ENCODE peak calls at places on chromosomes 12 and 14, in six cellular contexts. K is IMR-90, U is astrocyte of the spinal cord, G is PC-3, Z is A673, N is K562. X is an unnamed sample.
A peak's percentile ranks its signal among the peaks of the same experiment; 100 is the strongest.

GRCh38 chr14:51507556-51508511 is 143.9 kb upstream of the FRMD6 start:
- DNase-seq in Z (peak; percentile 97), U (peak; percentile 84), K (peak; percentile 28), G (no peak), N (no peak), X (no peak)

GRCh38 chr14:105163040-105163742 is 5.4 kb downstream of the JAG2 start:
- DNase-seq in U (no peak), N (no peak), G (no peak), K (no peak), Z (peak; percentile 55), X (no peak)

GRCh38 chr12:28235017-28235416 is 44.8 kb downstream of the CCDC91 start:
- DNase-seq in U (no peak), Z (no peak), N (no peak), K (no peak), G (no peak), X (no peak)

GRCh38 chr12:6549379-6550151 is 6.3 kb downstream of the IFFO1 start:
- DNase-seq in K (no peak), Z (no peak), U (no peak), G (no peak), N (no peak), X (no peak)

GRCh38 chr12:52074656-52075408 is 4.7 kb upstream of the SMIM41 start:
- DNase-seq in Z (no peak), K (no peak), N (no peak), U (no peak), G (no peak), X (no peak)

GRCh38 chr14:99326041-99326710 is 54.2 kb upstream of the BCL11B start:
- DNase-seq in U (no peak), N (no peak), Z (no peak), G (no peak), K (no peak), X (no peak)

GRCh38 chr12:94867066-94867855 is 136.2 kb downstream of the NDUFA12 start:
- DNase-seq in K (peak; percentile 17), N (no peak), G (no peak), U (no peak), Z (no peak), X (no peak)

GRCh38 chr12:114684098-114684869 is at the start of gene TBX3:
- DNase-seq in Z (peak; percentile 97), N (peak; percentile 90), K (peak; percentile 99), U (peak; percentile 100), G (peak; percentile 99), X (peak; percentile 99)

GRCh38 chr12:23349550-23349949 is 599.9 kb downstream of the SOX5 start:
- DNase-seq in K (no peak), Z (no peak), U (no peak), N (no peak), G (no peak), X (no peak)

GRCh38 chr14:73283592-73284379 is 46.5 kb downstream of the PAPLN start:
- DNase-seq in K (peak; percentile 42), G (peak; percentile 75), N (no peak), U (peak; percentile 35), Z (peak; percentile 25), X (peak; percentile 42)

GRCh38 chr12:48420031-48420775 is 52.2 kb upstream of the ANP32D start:
- DNase-seq in G (no peak), N (no peak), U (no peak), Z (peak; percentile 51), K (no peak), X (no peak)

GRCh38 chr12:4037747-4038312 is 164.6 kb upstream of the PARP11 start:
- DNase-seq in Z (peak; percentile 43), K (peak; percentile 44), G (peak; percentile 58), U (peak; percentile 40), N (peak; percentile 10), X (peak; percentile 61)

GRCh38 chr12:115046805-115047204 is 362.8 kb upstream of the TBX3 start:
- DNase-seq in K (no peak), N (no peak), U (no peak), G (no peak), Z (no peak), X (no peak)

GRCh38 chr14:26917086-26917485 is 319.3 kb upstream of the NOVA1 start:
- DNase-seq in G (peak; percentile 45), N (peak; percentile 6), K (peak; percentile 2), U (peak; percentile 47), Z (peak; percentile 56), X (peak; percentile 56)

GRCh38 chr12:23350808-23351207 is 598.7 kb downstream of the SOX5 start:
- DNase-seq in U (no peak), G (no peak), N (no peak), Z (no peak), K (no peak), X (no peak)

GRCh38 chr12:84507914-84508313 is 404.7 kb downstream of the SLC6A15 start:
- DNase-seq in G (no peak), U (peak; percentile 3), N (no peak), K (no peak), Z (peak; percentile 2), X (no peak)

GRCh38 chr12:64120568-64120967 is 101.5 kb downstream of the KICS2 start:
- DNase-seq in G (peak; percentile 76), U (no peak), Z (no peak), K (no peak), N (no peak), X (peak; percentile 85)

GRCh38 chr14:72457641-72458040 is 436.3 kb downstream of the DPF3 start:
- DNase-seq in K (peak; percentile 83), U (peak; percentile 80), G (peak; percentile 57), Z (no peak), N (no peak), X (peak; percentile 62)

GRCh38 chr12:78981-79380 is 12.4 kb downstream of the IQSEC3 start:
- DNase-seq in K (no peak), U (no peak), G (no peak), Z (no peak), N (no peak), X (no peak)

GRCh38 chr12:55847603-55848329 is 5.0 kb upstream of the MMP19 start:
- DNase-seq in Z (peak; percentile 77), U (peak; percentile 99), N (peak; percentile 76), G (peak; percentile 23), K (peak; percentile 100), X (peak; percentile 87)

GRCh38 chr14:81437226-81437625 is 37.1 kb upstream of the STON2 start:
- DNase-seq in U (no peak), N (no peak), K (no peak), Z (no peak), G (no peak), X (no peak)

GRCh38 chr12:124571556-124571955 is 4.1 kb upstream of the NCOR2 start:
- DNase-seq in Z (no peak), N (no peak), U (no peak), K (no peak), G (no peak), X (no peak)

GRCh38 chr12:42144174-42144423 is 575 bp downstream of the GXYLT1 start:
- DNase-seq in G (no peak), U (no peak), N (peak; percentile 31), Z (no peak), K (no peak), X (no peak)

GRCh38 chr14:36243183-36243582 is 66.7 kb upstream of the PTCSC3 start:
- DNase-seq in N (no peak), G (no peak), U (no peak), Z (no peak), K (no peak), X (no peak)

GRCh38 chr14:95655461-95655860 is 30.8 kb upstream of the TCL1B start:
- DNase-seq in K (no peak), N (no peak), U (no peak), G (no peak), Z (no peak), X (no peak)

GRCh38 chr14:47675489-47676300 is at the start of gene MDGA2:
- DNase-seq in U (peak; percentile 18), N (no peak), Z (peak; percentile 14), G (no peak), K (no peak), X (peak; percentile 9)

GRCh38 chr12:32158525-32158924 is 51.9 kb downstream of the BICD1 start:
- DNase-seq in U (no peak), K (no peak), N (no peak), Z (no peak), G (no peak), X (no peak)

GRCh38 chr12:112837629-112838191 is 46.2 kb downstream of the RPH3A start:
- DNase-seq in K (peak; percentile 29), Z (peak; percentile 37), N (no peak), G (peak; percentile 91), U (peak; percentile 48), X (peak; percentile 87)

GRCh38 chr12:47799357-47799955 is 20.2 kb downstream of the HDAC7 start:
- DNase-seq in U (no peak), K (no peak), N (no peak), G (no peak), Z (no peak), X (no peak)

GRCh38 chr12:89384050-89384749 is 31.9 kb upstream of the DUSP6 start:
- DNase-seq in G (peak; percentile 75), U (peak; percentile 82), N (no peak), K (peak; percentile 92), Z (peak; percentile 93), X (peak; percentile 82)
- TF ChIP-seq CTCF in G (no peak), U (no peak), N (no peak), K (no peak), Z (no peak), X (no peak)

DNA sequence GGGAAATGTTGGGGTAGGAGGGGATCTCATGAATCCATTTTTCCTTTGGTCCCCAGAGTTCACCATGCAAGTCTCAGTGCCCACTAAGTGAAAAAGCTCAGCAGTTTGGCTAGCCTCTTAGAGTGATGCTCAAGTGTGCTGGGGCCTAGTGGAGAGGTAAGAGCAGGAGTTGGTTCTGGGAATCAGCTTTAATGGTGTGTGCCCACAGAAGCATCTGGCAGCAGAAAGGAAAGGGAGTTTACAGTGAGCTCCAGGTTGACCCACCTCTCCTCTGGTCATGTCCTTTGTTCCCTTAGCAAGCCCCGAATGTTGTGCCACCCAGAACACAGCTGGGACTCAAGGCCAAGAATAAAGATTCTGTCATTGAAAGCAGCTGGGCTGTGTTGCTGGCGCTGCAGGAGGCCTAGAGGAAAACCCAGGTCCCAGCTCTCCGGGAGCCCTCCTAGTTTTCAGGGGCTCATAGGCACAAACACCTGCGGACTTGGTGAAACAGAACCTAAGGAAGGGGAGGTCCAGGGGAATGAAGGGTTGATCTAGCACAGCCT is 320.8 kb downstream of the ZFP36L1 start:
- DNase-seq in Z (no peak), G (no peak), N (no peak), K (no peak), U (no peak), X (no peak)
- H3K4me3 ChIP-seq in Z (no peak overlapping the region), G (no peak overlapping the region), N (no peak overlapping the region), K (no peak overlapping the region), U (no peak overlapping the region), X (no peak overlapping the region)

GRCh38 chr14:22265319-22266140 is 323.5 kb downstream of the DAD1 start:
- DNase-seq in Z (peak; percentile 36), K (peak; percentile 39), G (peak; percentile 56), U (peak; percentile 39), N (no peak), X (peak; percentile 57)
- TF ChIP-seq CTCF in Z (peak; percentile 49), K (peak; percentile 19), G (peak; percentile 68), U (no peak), N (no peak), X (no peak)

GRCh38 chr14:76955575-76956252 is 72.8 kb downstream of the IRF2BPL start:
- DNase-seq in Z (peak; percentile 95), U (peak; percentile 68), N (no peak), K (peak; percentile 59), G (peak; percentile 75), X (peak; percentile 84)
- H3K4me3 ChIP-seq in Z (peak overlapping the region; percentile 35), U (no peak overlapping the region), N (peak overlapping the region; percentile 42), K (no peak overlapping the region), G (peak overlapping the region; percentile 52), X (no peak overlapping the region)

DNA sequence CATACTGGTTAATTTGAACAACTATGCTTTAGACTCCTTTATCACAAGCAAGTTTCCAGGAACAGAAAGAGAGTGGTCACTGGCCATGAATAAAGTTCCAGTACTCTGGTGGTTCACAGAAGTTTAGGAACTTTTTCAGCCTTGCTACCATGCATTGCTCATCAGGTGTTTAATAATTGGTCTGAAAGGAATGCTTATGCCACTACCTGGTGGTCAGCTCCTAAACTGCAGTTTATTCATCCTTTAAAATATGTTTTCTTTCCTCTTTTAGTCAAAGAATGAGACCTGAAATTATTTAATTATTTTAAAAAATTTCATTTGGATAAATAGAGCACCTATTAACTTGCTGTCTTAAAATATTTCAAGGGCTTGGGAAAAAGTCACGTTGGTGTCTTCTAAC is 260.1 kb upstream of the OR4E1 start:
- DNase-seq in U (no peak), G (peak; percentile 53), N (no peak), K (no peak), Z (no peak), X (peak; percentile 28)
- TF ChIP-seq CTCF in U (peak; percentile 9), G (peak; percentile 61), N (no peak), K (no peak), Z (peak; percentile 26), X (peak; percentile 30)